ENCODE peak calls at places on chromosomes 16 and 17, in six cellular contexts. E is prostate gland, B is AG04449, L is tibial nerve, J is fibroblast of lung, W is pancreas. S is an unnamed sample.

GRCh38 chr17:12022310-12022709 is 1.6 kb downstream of the MAP2K4 start:
- DNase-seq in E (no peak), B (no peak), L (no peak), J (no peak), W (no peak), S (no peak)

GRCh38 chr17:28267720-28268609 is 51.0 kb upstream of the TMEM97 start:
- DNase-seq in E (no peak), B (no peak), L (no peak), J (no peak), W (no peak), S (no peak)

GRCh38 chr17:69525920-69526841 is 111.7 kb downstream of the MAP2K6 start:
- DNase-seq in E (peak; percentile 31), B (no peak), L (peak; percentile 57), J (peak; percentile 79), W (peak; percentile 51), S (peak; percentile 45)

GRCh38 chr16:84829168-84829965 is 9.6 kb downstream of the CRISPLD2 start:
- DNase-seq in E (no peak), B (no peak), L (no peak), J (peak; percentile 93), W (no peak), S (no peak)

GRCh38 chr17:80792373-80792781 is 199.3 kb upstream of the CHMP6 start:
- DNase-seq in E (no peak), B (no peak), L (no peak), J (peak; percentile 72), W (no peak), S (no peak)

GRCh38 chr16:4240624-4241023 is 1.3 kb downstream of the SRL start:
- DNase-seq in E (no peak), B (no peak), L (no peak), J (no peak), W (no peak), S (no peak)

GRCh38 chr17:14058051-14058450 is 11.3 kb upstream of the COX10 start:
- DNase-seq in E (no peak), B (peak; percentile 73), L (no peak), J (peak; percentile 23), W (no peak), S (no peak)

GRCh38 chr17:4490637-4491061 is 8.0 kb upstream of the SPNS2 start:
- DNase-seq in E (no peak), B (no peak), L (no peak), J (no peak), W (no peak), S (no peak)

GRCh38 chr17:41177727-41178271 is at the start of gene KRTAP4-2:
- DNase-seq in E (no peak), B (no peak), L (no peak), J (no peak), W (no peak), S (no peak)

GRCh38 chr17:80730739-80731138 is 186.1 kb downstream of the RPTOR start:
- DNase-seq in E (no peak), B (no peak), L (no peak), J (no peak), W (no peak), S (no peak)

GRCh38 chr17:11969565-11969964 is 27.7 kb downstream of the ZNF18 start:
- DNase-seq in E (no peak), B (no peak), L (no peak), J (no peak), W (no peak), S (no peak)

GRCh38 chr16:24906199-24906808 is 60.5 kb downstream of the SLC5A11 start:
- DNase-seq in E (no peak), B (no peak), L (no peak), J (peak; percentile 49), W (no peak), S (peak; percentile 40)

GRCh38 chr17:14316131-14316854 is 15.4 kb downstream of the HS3ST3B1 start:
- DNase-seq in E (no peak), B (no peak), L (no peak), J (peak; percentile 74), W (no peak), S (no peak)

GRCh38 chr16:709651-710499 is 4.3 kb upstream of the FBXL16 start:
- DNase-seq in E (no peak), B (peak; percentile 17), L (no peak), J (peak; percentile 85), W (no peak), S (no peak)

GRCh38 chr17:74227271-74227670 is 13.9 kb downstream of the TTYH2 start:
- DNase-seq in E (no peak), B (no peak), L (no peak), J (no peak), W (no peak), S (no peak)

GRCh38 chr17:8223356-8224063 is 13.1 kb upstream of the AURKB start:
- DNase-seq in E (peak; percentile 47), B (no peak), L (peak; percentile 59), J (peak; percentile 62), W (peak; percentile 76), S (peak; percentile 66)

GRCh38 chr17:38454528-38454927 is 26.3 kb downstream of the ARHGAP23 start:
- DNase-seq in E (peak; percentile 84), B (no peak), L (peak; percentile 52), J (peak; percentile 81), W (peak; percentile 32), S (no peak)

GRCh38 chr16:77896357-77896972 is 108.1 kb downstream of the VAT1L start:
- DNase-seq in E (no peak), B (no peak), L (no peak), J (peak; percentile 38), W (no peak), S (no peak)

GRCh38 chr16:87897563-87898505 is 28.5 kb upstream of the SLC7A5 start:
- DNase-seq in E (no peak), B (no peak), L (no peak), J (no peak), W (no peak), S (no peak)

GRCh38 chr17:78735832-78736525 is 46.1 kb downstream of the CYTH1 start:
- DNase-seq in E (peak; percentile 64), B (no peak), L (no peak), J (no peak), W (no peak), S (no peak)

GRCh38 chr17:62643496-62643895 is 16.0 kb downstream of the MRC2 start:
- DNase-seq in E (no peak), B (no peak), L (no peak), J (no peak), W (no peak), S (no peak)

GRCh38 chr17:49496183-49496865 is 1.2 kb downstream of the NGFR start:
- DNase-seq in E (peak; percentile 76), B (no peak), L (peak; percentile 89), J (peak; percentile 40), W (peak; percentile 67), S (peak; percentile 92)

GRCh38 chr16:68539704-68540370 is 746 bp downstream of the ZFP90 start:
- DNase-seq in E (no peak), B (no peak), L (no peak), J (peak; percentile 22), W (no peak), S (peak; percentile 41)

GRCh38 chr17:47698749-47699535 is 5.0 kb downstream of the TBKBP1 start:
- DNase-seq in E (peak; percentile 22), B (no peak), L (peak; percentile 59), J (peak; percentile 49), W (no peak), S (peak; percentile 95)

GRCh38 chr16:83420206-83420760 is 387.5 kb upstream of the HSBP1 start:
- DNase-seq in E (no peak), B (no peak), L (no peak), J (peak; percentile 48), W (no peak), S (no peak)

GRCh38 chr17:64178011-64178825 is 48.3 kb upstream of the ERN1 start:
- DNase-seq in E (no peak), B (no peak), L (no peak), J (peak; percentile 22), W (no peak), S (no peak)

GRCh38 chr16:84999200-84999599 is 12.1 kb downstream of the ZDHHC7 start:
- DNase-seq in E (no peak), B (no peak), L (no peak), J (no peak), W (no peak), S (no peak)

GRCh38 chr16:50640391-50640790 is 40.7 kb downstream of the SNX20 start:
- DNase-seq in E (no peak), B (no peak), L (no peak), J (no peak), W (no peak), S (no peak)

DNA sequence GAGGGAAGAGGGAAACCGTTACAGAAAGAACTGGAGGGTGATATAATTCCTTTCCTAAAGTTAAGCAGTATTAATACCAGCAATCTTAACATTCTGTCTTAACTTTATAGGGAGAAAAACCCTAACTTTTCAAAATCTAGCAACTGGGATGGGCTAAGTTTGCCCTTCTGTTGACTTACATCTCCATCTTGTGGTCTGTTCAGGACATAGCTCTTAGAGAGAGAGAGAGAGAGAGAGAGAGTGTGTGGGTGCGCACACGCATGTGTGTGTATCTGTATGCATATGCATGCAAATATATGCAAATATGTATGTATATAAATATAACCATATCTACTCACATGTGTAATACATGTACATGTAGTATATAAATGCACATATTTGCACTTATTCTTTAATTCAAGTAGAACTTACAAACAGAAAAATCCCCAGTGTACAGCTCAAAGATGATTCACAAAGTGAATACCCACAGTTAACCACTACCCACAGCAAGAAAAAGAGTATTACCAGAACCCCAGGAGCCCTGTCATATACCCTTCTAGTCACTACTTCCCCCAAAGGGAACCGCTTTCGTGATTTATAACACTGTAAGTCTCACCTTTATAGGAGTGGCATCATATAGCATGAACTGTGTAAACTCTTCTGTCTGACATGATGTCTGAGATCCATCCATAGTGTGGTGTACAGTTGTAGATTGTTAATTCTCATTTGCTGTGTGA is 46.4 kb downstream of the STX8 start:
- DNase-seq in E (no peak), B (peak; percentile 2), L (no peak), J (peak; percentile 61), W (no peak), S (peak; percentile 55)
- TF ChIP-seq CTCF in E (peak; percentile 30), B (peak; percentile 58), L (peak; percentile 20), J (peak; percentile 80), W (no peak), S (no peak)

GRCh38 chr17:30554839-30555751 is 77.9 kb downstream of the GOSR1 start:
- DNase-seq in E (no peak), B (no peak), L (no peak), J (no peak), W (no peak), S (no peak)
- TF ChIP-seq CTCF in E (no peak), B (peak; percentile 38), L (no peak), J (no peak), W (no peak), S (no peak)

GRCh38 chr17:57906910-57907309 is 48.3 kb downstream of the CUEDC1 start:
- DNase-seq in E (no peak), B (no peak), L (no peak), J (no peak), W (no peak), S (no peak)
- TF ChIP-seq CTCF in E (no peak), B (no peak), L (no peak), J (no peak), W (no peak), S (no peak)

DNA sequence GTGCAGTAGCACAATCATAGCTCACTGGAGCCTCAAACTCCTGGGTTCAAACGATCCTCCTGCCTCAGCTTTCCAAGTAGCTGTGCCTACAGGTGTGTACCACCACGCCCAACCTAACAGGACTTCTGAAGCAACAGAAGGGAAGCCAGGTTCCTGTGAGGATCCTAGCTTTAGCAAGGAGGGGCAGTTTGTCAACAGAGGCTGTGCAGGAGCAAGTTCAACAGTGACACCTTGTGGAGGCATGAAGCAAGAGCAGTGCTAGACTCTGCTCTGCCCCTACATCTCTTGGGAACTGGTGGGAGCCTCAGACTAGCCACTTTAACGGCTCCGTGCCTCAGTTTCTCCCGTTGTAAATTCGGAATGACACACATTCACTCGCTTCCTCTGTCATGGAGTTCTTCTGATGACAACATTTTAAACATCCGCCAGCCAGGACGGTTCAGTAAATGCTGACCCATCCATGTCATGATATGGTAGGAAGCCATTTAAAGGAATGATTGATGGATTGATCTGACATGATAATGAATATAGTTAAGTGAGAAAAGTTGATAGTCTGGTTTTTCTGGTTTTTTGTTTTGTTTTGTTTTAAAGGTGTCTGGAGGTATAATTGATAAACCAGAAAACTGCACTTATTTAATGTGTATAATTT is 218.7 kb downstream of the MRTFB start:
- DNase-seq in E (no peak), B (no peak), L (no peak), J (peak; percentile 40), W (no peak), S (no peak)
- TF ChIP-seq CTCF in E (no peak), B (peak; percentile 31), L (no peak), J (peak; percentile 25), W (no peak), S (peak; percentile 11)

S was measured in GM13976.